ENCODE peak calls at places on chromosome 7, in six cellular contexts. M is GM20000; C is stimulated activated CD4-positive, alpha-beta T cell treated with anti-CD3 and anti-CD28 coated beads, Interleukin-1b, Interleukin-23, amount 100 ng/mL, for 4 hours; B is activated T-helper 1 cell treated with anti-CD3 and anti-CD28 coated beads, Interleukin-2, amount 50 U/mL, for 16 hours; V is progenitor cell of endocrine pancreas; D is BE2C. P is an unnamed sample.

GRCh38 chr7:37488163-37488759 is 39.6 kb upstream of the ELMO1 start:
- DNase-seq in M (no peak), C (no peak), B (no peak), V (no peak), D (no peak), P (peak)

GRCh38 chr7:55573234-55573504 is 867 bp upstream of the VOPP1 start:
- DNase-seq in M (no peak), C (no peak), B (no peak), V (no peak), D (no peak), P (no peak)

GRCh38 chr7:32658034-32658944 is 163.0 kb downstream of the AVL9 start:
- DNase-seq in M (no peak), C (no peak), B (no peak), V (no peak), D (no peak), P (no peak)

GRCh38 chr7:98265841-98266271 is 13.8 kb upstream of the TECPR1 start:
- DNase-seq in M (no peak), C (no peak), B (no peak), V (no peak), D (no peak), P (no peak)

GRCh38 chr7:102992820-102993531 is 80.2 kb downstream of the LRRC17 start:
- DNase-seq in M (no peak), C (no peak), B (no peak), V (no peak), D (no peak), P (no peak)

GRCh38 chr7:92768501-92769360 is 67.6 kb downstream of the CDK6 start:
- DNase-seq in M (peak), C (no peak), B (no peak), V (no peak), D (peak), P (no peak)

GRCh38 chr7:63067897-63068585 is 930.6 kb upstream of the ZNF722 start:
- DNase-seq in M (no peak), C (no peak), B (no peak), V (no peak), D (peak), P (no peak)

GRCh38 chr7:150378115-150378852 is 846 bp upstream of the ZNF775 start:
- DNase-seq in M (peak), C (no peak), B (no peak), V (peak), D (peak), P (peak)

GRCh38 chr7:155858521-155859061 is 46.3 kb upstream of the SHH start:
- DNase-seq in M (no peak), C (no peak), B (no peak), V (no peak), D (no peak), P (no peak)

GRCh38 chr7:147547252-147547897 is 1043.2 kb upstream of the C7orf33 start:
- DNase-seq in M (no peak), C (no peak), B (no peak), V (no peak), D (peak), P (peak)

GRCh38 chr7:81284576-81284975 is 365.7 kb upstream of the SEMA3C start:
- DNase-seq in M (no peak), C (no peak), B (no peak), V (no peak), D (no peak), P (no peak)

GRCh38 chr7:34659676-34660075 is 1.7 kb downstream of the NPSR1 start:
- DNase-seq in M (no peak), C (no peak), B (no peak), V (no peak), D (no peak), P (no peak)

GRCh38 chr7:117715784-117716445 is 157.3 kb downstream of the CTTNBP2 start:
- DNase-seq in M (peak), C (no peak), B (no peak), V (peak), D (peak), P (peak)

GRCh38 chr7:75716992-75717626 is 21.6 kb downstream of the HIP1 start:
- DNase-seq in M (no peak), C (no peak), B (no peak), V (no peak), D (no peak), P (no peak)

GRCh38 chr7:27110163-27110976 is 7.9 kb upstream of the HOXA2 start:
- DNase-seq in M (no peak), C (no peak), B (no peak), V (peak), D (no peak), P (no peak)

GRCh38 chr7:45087301-45088145 is 1.2 kb downstream of the NACAD start:
- DNase-seq in M (no peak), C (no peak), B (no peak), V (no peak), D (no peak), P (no peak)

GRCh38 chr7:26200113-26200443 is 468 bp downstream of the HNRNPA2B1 start:
- DNase-seq in M (peak), C (peak), B (peak), V (peak), D (peak), P (peak)

GRCh38 chr7:101558742-101559325 is 70.3 kb downstream of the MYL10 start:
- DNase-seq in M (peak), C (no peak), B (no peak), V (no peak), D (no peak), P (peak)

GRCh38 chr7:37028909-37029440 is 304.7 kb upstream of the AOAH start:
- DNase-seq in M (no peak), C (peak), B (no peak), V (no peak), D (no peak), P (no peak)

GRCh38 chr7:151408839-151409554 is 841 bp downstream of the WDR86 start:
- DNase-seq in M (no peak), C (no peak), B (peak), V (no peak), D (no peak), P (no peak)

GRCh38 chr7:124700655-124701054 is 64.9 kb downstream of the GPR37 start:
- DNase-seq in M (no peak), C (no peak), B (no peak), V (no peak), D (no peak), P (no peak)

P was measured in WERI-Rb-1.